ENCODE peak calls at places on chromosomes 6 and 20, in ten cellular contexts. One of them, this sample, is unnamed.

GRCh38 chr6:156351346-156351966 is 425.7 kb upstream of the ARID1B start:
- DNase-seq in choroid plexus epithelial cell: no peak
- DNase-seq in cardiac muscle cell: no peak
- DNase-seq in left ventricle myocardium inferior: no peak
- DNase-seq in HFF-Myc: no peak
- DNase-seq in left lung: no peak
- DNase-seq in endodermal cell: no peak
- DNase-seq in foreskin fibroblast: no peak
- DNase-seq in GM10248: no peak
- DNase-seq in fibroblast of lung: no peak
- DNase-seq in this sample: no peak

GRCh38 chr6:140355476-140355875 is 981.0 kb upstream of the CITED2 start:
- DNase-seq in HFF-Myc: no peak
- DNase-seq in choroid plexus epithelial cell: peak
- DNase-seq in left ventricle myocardium inferior: no peak
- DNase-seq in left lung: no peak
- DNase-seq in foreskin fibroblast: no peak
- DNase-seq in endodermal cell: no peak
- DNase-seq in GM10248: no peak
- DNase-seq in cardiac muscle cell: no peak
- DNase-seq in fibroblast of lung: no peak
- DNase-seq in this sample: no peak

GRCh38 chr6:110328231-110328630 is 29.9 kb downstream of the METTL24 start:
- DNase-seq in left lung: no peak
- DNase-seq in cardiac muscle cell: no peak
- DNase-seq in foreskin fibroblast: no peak
- DNase-seq in left ventricle myocardium inferior: no peak
- DNase-seq in GM10248: no peak
- DNase-seq in endodermal cell: no peak
- DNase-seq in fibroblast of lung: peak
- DNase-seq in choroid plexus epithelial cell: peak
- DNase-seq in HFF-Myc: no peak
- DNase-seq in this sample: no peak

GRCh38 chr6:137025786-137026730 is 18.7 kb downstream of the IL20RA start:
- DNase-seq in left lung: no peak
- DNase-seq in endodermal cell: no peak
- DNase-seq in foreskin fibroblast: no peak
- DNase-seq in fibroblast of lung: peak
- DNase-seq in choroid plexus epithelial cell: peak
- DNase-seq in GM10248: no peak
- DNase-seq in HFF-Myc: no peak
- DNase-seq in cardiac muscle cell: no peak
- DNase-seq in left ventricle myocardium inferior: no peak
- DNase-seq in this sample: no peak

GRCh38 chr6:122673345-122673961 is 63.2 kb downstream of the PKIB start:
- DNase-seq in left lung: no peak
- DNase-seq in fibroblast of lung: peak
- DNase-seq in left ventricle myocardium inferior: no peak
- DNase-seq in HFF-Myc: no peak
- DNase-seq in endodermal cell: no peak
- DNase-seq in cardiac muscle cell: no peak
- DNase-seq in choroid plexus epithelial cell: peak
- DNase-seq in foreskin fibroblast: no peak
- DNase-seq in GM10248: no peak
- DNase-seq in this sample: no peak

GRCh38 chr20:24627291-24627690 is 157.9 kb downstream of the SYNDIG1 start:
- DNase-seq in GM10248: no peak
- DNase-seq in left ventricle myocardium inferior: no peak
- DNase-seq in endodermal cell: peak
- DNase-seq in cardiac muscle cell: no peak
- DNase-seq in fibroblast of lung: no peak
- DNase-seq in HFF-Myc: no peak
- DNase-seq in left lung: no peak
- DNase-seq in foreskin fibroblast: no peak
- DNase-seq in choroid plexus epithelial cell: no peak
- DNase-seq in this sample: no peak

GRCh38 chr20:10876558-10876957 is 202.8 kb upstream of the JAG1 start:
- DNase-seq in GM10248: no peak
- DNase-seq in choroid plexus epithelial cell: peak
- DNase-seq in left ventricle myocardium inferior: no peak
- DNase-seq in foreskin fibroblast: no peak
- DNase-seq in HFF-Myc: no peak
- DNase-seq in fibroblast of lung: no peak
- DNase-seq in cardiac muscle cell: no peak
- DNase-seq in left lung: no peak
- DNase-seq in endodermal cell: no peak
- DNase-seq in this sample: no peak

GRCh38 chr6:125300992-125301434 is 754 bp downstream of the HDDC2 start:
- DNase-seq in left ventricle myocardium inferior: no peak
- DNase-seq in HFF-Myc: no peak
- DNase-seq in choroid plexus epithelial cell: peak
- DNase-seq in fibroblast of lung: peak
- DNase-seq in cardiac muscle cell: no peak
- DNase-seq in GM10248: peak
- DNase-seq in endodermal cell: no peak
- DNase-seq in left lung: no peak
- DNase-seq in foreskin fibroblast: no peak
- DNase-seq in this sample: no peak

GRCh38 chr6:1081566-1081965 is 230.3 kb upstream of the FOXQ1 start:
- DNase-seq in left lung: no peak
- DNase-seq in GM10248: no peak
- DNase-seq in HFF-Myc: peak
- DNase-seq in cardiac muscle cell: no peak
- DNase-seq in endodermal cell: no peak
- DNase-seq in foreskin fibroblast: peak
- DNase-seq in choroid plexus epithelial cell: no peak
- DNase-seq in fibroblast of lung: no peak
- DNase-seq in left ventricle myocardium inferior: no peak
- DNase-seq in this sample: no peak

GRCh38 chr20:23320317-23320716 is 30.3 kb upstream of the NXT1 start:
- DNase-seq in cardiac muscle cell: no peak
- DNase-seq in left ventricle myocardium inferior: no peak
- DNase-seq in choroid plexus epithelial cell: peak
- DNase-seq in endodermal cell: no peak
- DNase-seq in left lung: no peak
- DNase-seq in foreskin fibroblast: peak
- DNase-seq in fibroblast of lung: peak
- DNase-seq in HFF-Myc: peak
- DNase-seq in GM10248: no peak
- DNase-seq in this sample: no peak

GRCh38 chr20:25507385-25508082 is 77.8 kb downstream of the NINL start:
- DNase-seq in GM10248: no peak
- DNase-seq in left ventricle myocardium inferior: no peak
- DNase-seq in HFF-Myc: no peak
- DNase-seq in fibroblast of lung: no peak
- DNase-seq in cardiac muscle cell: no peak
- DNase-seq in foreskin fibroblast: no peak
- DNase-seq in left lung: no peak
- DNase-seq in choroid plexus epithelial cell: no peak
- DNase-seq in endodermal cell: no peak
- DNase-seq in this sample: no peak

GRCh38 chr20:20407891-20408805 is 40.2 kb downstream of the INSM1 start:
- DNase-seq in GM10248: no peak
- DNase-seq in left lung: no peak
- DNase-seq in fibroblast of lung: peak
- DNase-seq in foreskin fibroblast: no peak
- DNase-seq in HFF-Myc: peak
- DNase-seq in choroid plexus epithelial cell: peak
- DNase-seq in endodermal cell: no peak
- DNase-seq in left ventricle myocardium inferior: no peak
- DNase-seq in cardiac muscle cell: no peak
- DNase-seq in this sample: no peak
- TF ChIP-seq CTCF in GM10248: no peak
- TF ChIP-seq CTCF in left lung: no peak
- TF ChIP-seq CTCF in fibroblast of lung: peak
- TF ChIP-seq CTCF in foreskin fibroblast: peak
- TF ChIP-seq CTCF in HFF-Myc: peak
- TF ChIP-seq CTCF in choroid plexus epithelial cell: peak
- TF ChIP-seq CTCF in endodermal cell: peak
- TF ChIP-seq CTCF in left ventricle myocardium inferior: no peak
- TF ChIP-seq CTCF in cardiac muscle cell: peak
- TF ChIP-seq CTCF in this sample: no peak

GRCh38 chr6:63476302-63476701 is 96.0 kb upstream of the LOC128125822 start:
- DNase-seq in cardiac muscle cell: peak
- DNase-seq in left lung: no peak
- DNase-seq in choroid plexus epithelial cell: peak
- DNase-seq in left ventricle myocardium inferior: no peak
- DNase-seq in GM10248: no peak
- DNase-seq in foreskin fibroblast: no peak
- DNase-seq in fibroblast of lung: no peak
- DNase-seq in endodermal cell: peak
- DNase-seq in HFF-Myc: no peak
- DNase-seq in this sample: no peak
- TF ChIP-seq CTCF in cardiac muscle cell: no peak
- TF ChIP-seq CTCF in left lung: no peak
- TF ChIP-seq CTCF in choroid plexus epithelial cell: no peak
- TF ChIP-seq CTCF in left ventricle myocardium inferior: peak
- TF ChIP-seq CTCF in GM10248: no peak
- TF ChIP-seq CTCF in foreskin fibroblast: no peak
- TF ChIP-seq CTCF in fibroblast of lung: no peak
- TF ChIP-seq CTCF in endodermal cell: no peak
- TF ChIP-seq CTCF in HFF-Myc: no peak
- TF ChIP-seq CTCF in this sample: no peak

GRCh38 chr20:37580069-37580468 is 52.4 kb upstream of the BLCAP start:
- DNase-seq in HFF-Myc: no peak
- DNase-seq in left ventricle myocardium inferior: no peak
- DNase-seq in GM10248: no peak
- DNase-seq in endodermal cell: peak
- DNase-seq in foreskin fibroblast: no peak
- DNase-seq in left lung: no peak
- DNase-seq in choroid plexus epithelial cell: no peak
- DNase-seq in cardiac muscle cell: no peak
- DNase-seq in fibroblast of lung: no peak
- DNase-seq in this sample: no peak

GRCh38 chr20:37577972-37578371 is 50.3 kb upstream of the BLCAP start:
- DNase-seq in choroid plexus epithelial cell: no peak
- DNase-seq in foreskin fibroblast: no peak
- DNase-seq in GM10248: no peak
- DNase-seq in left ventricle myocardium inferior: no peak
- DNase-seq in endodermal cell: peak
- DNase-seq in left lung: no peak
- DNase-seq in cardiac muscle cell: no peak
- DNase-seq in fibroblast of lung: no peak
- DNase-seq in HFF-Myc: no peak
- DNase-seq in this sample: no peak

GRCh38 chr20:37579091-37579490 is 51.4 kb upstream of the BLCAP start:
- DNase-seq in HFF-Myc: no peak
- DNase-seq in endodermal cell: peak
- DNase-seq in foreskin fibroblast: no peak
- DNase-seq in left ventricle myocardium inferior: no peak
- DNase-seq in fibroblast of lung: no peak
- DNase-seq in GM10248: no peak
- DNase-seq in left lung: no peak
- DNase-seq in choroid plexus epithelial cell: no peak
- DNase-seq in cardiac muscle cell: no peak
- DNase-seq in this sample: no peak

GRCh38 chr20:37584238-37584807 is 56.6 kb upstream of the BLCAP start:
- DNase-seq in HFF-Myc: no peak
- DNase-seq in fibroblast of lung: no peak
- DNase-seq in endodermal cell: peak
- DNase-seq in left ventricle myocardium inferior: no peak
- DNase-seq in GM10248: no peak
- DNase-seq in left lung: no peak
- DNase-seq in choroid plexus epithelial cell: no peak
- DNase-seq in cardiac muscle cell: no peak
- DNase-seq in foreskin fibroblast: no peak
- DNase-seq in this sample: no peak

DNA sequence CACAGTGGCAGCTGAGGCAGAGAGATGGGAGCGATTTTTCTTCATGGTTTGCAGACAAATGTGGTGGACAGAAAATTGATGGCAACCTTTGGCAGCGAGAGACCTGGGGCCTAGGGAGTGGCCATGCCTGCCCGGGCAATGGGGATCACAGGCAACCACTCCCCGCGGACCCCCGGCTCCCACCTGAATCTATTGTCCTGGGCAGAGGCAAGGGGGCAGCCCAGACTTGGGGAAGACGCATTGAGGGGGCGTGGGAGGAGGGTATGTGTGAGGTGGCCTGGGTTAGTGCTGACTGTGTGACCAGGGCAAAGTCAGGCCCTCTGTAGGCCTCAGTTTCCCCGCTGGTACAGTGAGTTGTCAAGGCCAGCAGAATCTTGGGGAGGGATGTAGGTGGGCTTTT is 53.6 kb upstream of the BLCAP start:
- DNase-seq in choroid plexus epithelial cell: no peak
- DNase-seq in foreskin fibroblast: no peak
- DNase-seq in left ventricle myocardium inferior: no peak
- DNase-seq in cardiac muscle cell: no peak
- DNase-seq in endodermal cell: no peak
- DNase-seq in HFF-Myc: no peak
- DNase-seq in fibroblast of lung: no peak
- DNase-seq in left lung: no peak
- DNase-seq in GM10248: no peak
- DNase-seq in this sample: no peak
- TF ChIP-seq CTCF in choroid plexus epithelial cell: no peak
- TF ChIP-seq CTCF in foreskin fibroblast: no peak
- TF ChIP-seq CTCF in left ventricle myocardium inferior: no peak
- TF ChIP-seq CTCF in cardiac muscle cell: no peak
- TF ChIP-seq CTCF in endodermal cell: no peak
- TF ChIP-seq CTCF in HFF-Myc: no peak
- TF ChIP-seq CTCF in fibroblast of lung: no peak
- TF ChIP-seq CTCF in left lung: no peak
- TF ChIP-seq CTCF in GM10248: no peak
- TF ChIP-seq CTCF in this sample: no peak

GRCh38 chr6:143941852-143942627 is 66.0 kb downstream of the PLAGL1 start:
- DNase-seq in HFF-Myc: peak
- DNase-seq in left ventricle myocardium inferior: peak
- DNase-seq in left lung: peak
- DNase-seq in GM10248: peak
- DNase-seq in endodermal cell: peak
- DNase-seq in fibroblast of lung: peak
- DNase-seq in cardiac muscle cell: peak
- DNase-seq in foreskin fibroblast: peak
- DNase-seq in choroid plexus epithelial cell: peak
- DNase-seq in this sample: peak
- TF ChIP-seq CTCF in HFF-Myc: peak
- TF ChIP-seq CTCF in left ventricle myocardium inferior: peak
- TF ChIP-seq CTCF in left lung: peak
- TF ChIP-seq CTCF in GM10248: peak
- TF ChIP-seq CTCF in endodermal cell: peak
- TF ChIP-seq CTCF in fibroblast of lung: peak
- TF ChIP-seq CTCF in cardiac muscle cell: peak
- TF ChIP-seq CTCF in foreskin fibroblast: peak
- TF ChIP-seq CTCF in choroid plexus epithelial cell: peak
- TF ChIP-seq CTCF in this sample: peak